ENCODE peak calls at places on chromosomes 6 and 20, in eight cellular contexts. S is HFFc6, B is AG04450, D is psoas muscle, N is heart left ventricle, A is cardiac muscle cell, V is endodermal cell, H is heart right ventricle. U is an unnamed sample.

GRCh38 chr6:20409427-20409971 is 7.8 kb downstream of the E2F3 start:
- DNase-seq in N (no peak), S (no peak), V (no peak), D (no peak), B (no peak), H (no peak), A (no peak), U (no peak)

GRCh38 chr20:44215125-44215524 is 4.6 kb upstream of the OSER1 start:
- DNase-seq in A (peak), B (peak), H (peak), D (peak), N (peak), S (peak), V (peak), U (peak)

GRCh38 chr6:44655368-44656342 is 268.1 kb downstream of the CDC5L start:
- DNase-seq in A (peak), S (peak), V (peak), N (peak), H (peak), B (no peak), D (peak), U (peak)

GRCh38 chr20:2086980-2087377 is 14.6 kb upstream of the STK35 start:
- DNase-seq in H (no peak), B (no peak), V (no peak), A (no peak), N (no peak), S (no peak), D (no peak), U (peak)

GRCh38 chr6:170438861-170439260 is 114.2 kb downstream of the PSMB1 start:
- DNase-seq in S (no peak), B (no peak), N (no peak), D (no peak), A (no peak), V (no peak), H (no peak), U (peak)

GRCh38 chr20:40431611-40432010 is 257.4 kb downstream of the MAFB start:
- DNase-seq in B (no peak), N (no peak), H (no peak), A (no peak), V (no peak), S (no peak), D (no peak), U (peak)

GRCh38 chr20:62944746-62945145 is 6.8 kb downstream of the GID8 start:
- DNase-seq in D (no peak), H (no peak), V (no peak), B (no peak), N (no peak), S (no peak), A (no peak), U (no peak)

GRCh38 chr20:44401770-44402390 is 46.4 kb downstream of the HNF4A start:
- DNase-seq in D (no peak), N (no peak), A (no peak), V (no peak), B (no peak), H (no peak), S (no peak), U (no peak)

GRCh38 chr6:136103763-136104311 is 146.3 kb downstream of the MTFR2 start:
- DNase-seq in A (peak), D (peak), V (peak), H (peak), S (no peak), N (peak), B (no peak), U (no peak)

GRCh38 chr20:46406986-46407670 is 713 bp upstream of the ELMO2 start:
- DNase-seq in V (peak), S (peak), N (peak), A (peak), D (peak), H (peak), B (no peak), U (peak)

GRCh38 chr6:122289721-122290501 is 109.5 kb upstream of the HSF2 start:
- DNase-seq in S (peak), V (peak), H (no peak), N (no peak), A (peak), B (no peak), D (no peak), U (no peak)

GRCh38 chr6:44192428-44193041 is 24.2 kb upstream of the MYMX start:
- DNase-seq in S (no peak), D (no peak), B (no peak), A (peak), V (peak), N (no peak), H (no peak), U (no peak)

GRCh38 chr6:140052757-140053729 is 678.6 kb upstream of the CITED2 start:
- DNase-seq in B (no peak), V (peak), D (no peak), A (peak), N (no peak), S (peak), H (no peak), U (no peak)
- TF ChIP-seq CTCF in B (peak), V (peak), D (no peak), A (peak), N (no peak), S (peak), H (peak), U (peak)

GRCh38 chr6:166032366-166033171 is 135.1 kb downstream of the TBXT start:
- DNase-seq in V (peak), N (peak), B (peak), S (no peak), D (peak), H (peak), A (no peak), U (peak)
- TF ChIP-seq CTCF in V (peak), N (no peak), B (peak), S (peak), D (no peak), H (no peak), A (peak), U (no peak)

GRCh38 chr20:36830791-36831691 is 44.9 kb upstream of the TLDC2 start:
- DNase-seq in H (peak), B (no peak), D (peak), A (peak), N (peak), V (no peak), S (peak), U (no peak)
- TF ChIP-seq CTCF in H (peak), B (peak), D (no peak), A (peak), N (peak), V (peak), S (peak), U (no peak)

GRCh38 chr6:119127627-119128026 is 49.2 kb upstream of the FAM184A start:
- DNase-seq in A (no peak), D (no peak), H (no peak), B (no peak), S (no peak), N (no peak), V (no peak), U (no peak)
- TF ChIP-seq CTCF in A (no peak), D (no peak), H (no peak), B (no peak), S (no peak), N (no peak), V (no peak), U (no peak)

GRCh38 chr6:66556936-66557335 is 849.9 kb upstream of the EYS start:
- DNase-seq in N (no peak), A (no peak), V (no peak), D (no peak), H (no peak), S (no peak), B (no peak), U (no peak)

GRCh38 chr6:66555082-66555481 is 848.1 kb upstream of the EYS start:
- DNase-seq in N (no peak), H (no peak), B (no peak), V (no peak), A (no peak), D (no peak), S (no peak), U (no peak)

GRCh38 chr6:66561479-66561878 is 854.5 kb upstream of the EYS start:
- DNase-seq in D (no peak), S (no peak), A (no peak), H (no peak), N (no peak), V (no peak), B (no peak), U (no peak)

GRCh38 chr6:66558189-66558588 is 851.2 kb upstream of the EYS start:
- DNase-seq in D (no peak), H (no peak), N (no peak), S (no peak), B (no peak), V (peak), A (no peak), U (no peak)
- TF ChIP-seq CTCF in D (no peak), H (no peak), N (no peak), S (peak), B (peak), V (peak), A (no peak), U (peak)

GRCh38 chr6:143934867-143935266 is 70.6 kb downstream of the ZC2HC1B start:
- DNase-seq in H (no peak), S (no peak), B (no peak), A (no peak), D (no peak), V (no peak), N (no peak), U (no peak)
- TF ChIP-seq CTCF in H (no peak), S (no peak), B (no peak), A (no peak), D (no peak), V (peak), N (no peak), U (no peak)

DNA sequence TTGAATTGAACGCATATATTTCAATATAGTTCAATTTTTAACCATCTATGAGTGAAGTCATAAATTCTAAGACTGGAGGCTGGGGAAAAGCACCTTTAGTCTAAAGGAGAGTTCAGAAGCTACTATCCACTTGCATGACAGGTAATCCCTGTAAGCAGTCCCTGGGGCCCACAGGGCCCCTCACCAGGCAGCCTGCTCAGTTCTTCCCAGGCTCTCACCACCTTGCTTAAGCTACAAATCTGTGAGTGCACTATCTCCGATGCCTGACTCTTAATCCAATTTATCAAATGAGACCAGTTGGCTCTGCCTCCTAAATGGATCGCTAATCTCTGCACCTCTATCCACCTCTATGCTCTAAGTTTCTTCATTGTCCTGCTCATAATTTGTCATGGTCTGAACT is 413.8 kb downstream of the PTPRT start:
- DNase-seq in H (no peak), S (no peak), A (no peak), D (no peak), B (no peak), V (no peak), N (no peak), U (no peak)
- TF ChIP-seq CTCF in H (no peak), S (no peak), A (no peak), D (no peak), B (no peak), V (no peak), N (no peak), U (no peak)

DNA sequence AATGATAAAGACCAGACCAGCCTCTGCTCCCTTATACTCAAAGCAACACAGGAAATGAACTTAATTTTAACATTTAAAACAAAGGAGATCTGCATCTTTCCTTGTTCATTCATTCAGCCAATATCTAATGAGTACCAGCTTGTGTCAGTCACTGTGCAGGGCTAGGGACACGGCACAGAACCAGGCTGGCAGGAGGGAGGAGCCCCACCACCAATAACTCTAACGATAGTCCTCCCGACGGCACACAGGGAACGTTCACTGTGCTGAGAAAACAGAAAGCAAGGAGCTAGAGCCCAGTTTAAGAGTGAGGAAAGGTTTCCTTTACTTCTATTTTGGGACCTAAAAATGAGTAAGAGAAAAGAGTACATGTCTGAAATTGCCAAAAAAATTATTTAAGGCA is 9.9 kb downstream of the ETV7 start:
- DNase-seq in H (no peak), V (no peak), D (no peak), S (no peak), A (no peak), B (no peak), N (no peak), U (no peak)
- TF ChIP-seq CTCF in H (no peak), V (no peak), D (no peak), S (no peak), A (no peak), B (no peak), N (no peak), U (no peak)

DNA sequence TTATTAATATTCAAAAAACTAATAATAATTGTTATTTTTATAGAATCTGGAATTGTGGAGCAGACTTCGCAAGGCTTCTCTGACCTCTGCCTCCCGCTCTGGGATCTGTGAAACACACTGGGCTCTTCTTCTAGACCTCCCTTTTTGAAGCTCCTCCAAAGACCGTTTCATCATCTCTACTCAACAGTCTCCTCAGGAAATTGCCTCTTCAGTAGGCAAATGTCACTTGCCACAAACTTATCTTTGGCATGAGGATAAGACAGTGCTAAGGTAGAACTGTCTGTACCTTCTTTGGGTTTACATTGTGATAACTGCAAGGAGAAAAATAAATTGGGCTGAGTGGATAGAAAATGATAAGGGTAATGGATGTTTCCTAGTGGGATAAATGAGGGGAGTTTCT is 2.3 kb upstream of the MAS1L start:
- DNase-seq in S (no peak), H (no peak), D (no peak), V (no peak), N (no peak), A (no peak), B (no peak), U (no peak)
- TF ChIP-seq CTCF in S (no peak), H (no peak), D (no peak), V (no peak), N (no peak), A (no peak), B (no peak), U (no peak)

DNA sequence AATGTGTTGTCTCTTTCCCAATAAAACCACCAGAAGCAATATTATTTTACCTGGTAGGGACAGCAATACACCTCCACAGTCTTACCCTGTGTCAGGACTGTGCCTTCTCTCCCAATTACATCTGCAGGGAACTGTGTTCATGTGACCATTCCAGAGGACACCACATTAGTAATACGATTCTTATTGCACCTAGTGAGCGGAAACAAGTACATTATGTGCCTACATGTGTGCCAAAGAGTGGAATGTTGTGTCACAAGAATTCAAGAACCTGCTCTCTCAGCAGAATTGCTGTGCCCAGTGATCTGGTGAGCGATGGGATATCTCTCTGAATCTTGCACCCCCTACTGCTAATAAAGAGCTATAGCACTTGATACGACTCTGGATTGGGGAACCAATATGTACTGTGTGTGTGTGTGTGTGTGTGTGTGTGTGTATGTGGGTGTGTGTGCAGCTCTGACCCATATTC is 57.4 kb upstream of the FOXC1 start:
- DNase-seq in N (no peak), H (no peak), B (no peak), A (no peak), S (peak), D (no peak), V (no peak), U (no peak)
- TF ChIP-seq CTCF in N (peak), H (no peak), B (peak), A (peak), S (peak), D (no peak), V (peak), U (peak)

U was measured in osteocyte.